ENCODE peak calls at places on chromosomes 3 and 15, in seven cellular contexts. H is T-helper 9 cell, N is vagina, A is ACHN, D is iPS-NIHi11, I is D721Med, R is activated T-helper 1 cell treated with Interleukin-2 at 50 U/mL for 16 hours. Q is an unnamed sample.

GRCh38 chr3:41117398-41117870 is 81.9 kb upstream of the CTNNB1 start:
- DNase-seq in H (peak; percentile 62), N (no peak), A (peak; percentile 80), D (peak; percentile 54), I (no peak), R (peak; percentile 79), Q (peak; percentile 100)

GRCh38 chr15:28021281-28022039 is 77.7 kb downstream of the OCA2 start:
- DNase-seq in H (no peak), N (no peak), A (peak; percentile 94), D (peak; percentile 88), I (no peak), R (no peak), Q (peak; percentile 55)

GRCh38 chr15:57003418-57003817 is 85.0 kb downstream of the TCF12 start:
- DNase-seq in H (no peak), N (no peak), A (peak; percentile 28), D (no peak), I (no peak), R (no peak), Q (no peak)

GRCh38 chr15:62455441-62455921 is 290.4 kb upstream of the C2CD4B start:
- DNase-seq in H (no peak), N (no peak), A (no peak), D (no peak), I (no peak), R (no peak), Q (no peak)

GRCh38 chr3:53250881-53251605 is 4.8 kb downstream of the TKT start:
- DNase-seq in H (no peak), N (no peak), A (no peak), D (no peak), I (no peak), R (no peak), Q (no peak)

GRCh38 chr15:85403745-85404144 is 23.3 kb downstream of the AKAP13 start:
- DNase-seq in H (no peak), N (no peak), A (no peak), D (no peak), I (no peak), R (no peak), Q (no peak)

GRCh38 chr15:70120954-70121655 is 23.4 kb upstream of the TLE3 start:
- DNase-seq in H (no peak), N (no peak), A (no peak), D (no peak), I (peak; percentile 55), R (no peak), Q (no peak)

GRCh38 chr3:154115332-154115731 is 5.9 kb upstream of the ARHGEF26 start:
- DNase-seq in H (no peak), N (no peak), A (no peak), D (no peak), I (no peak), R (no peak), Q (no peak)

GRCh38 chr3:23712656-23713559 is 92.8 kb upstream of the UBE2E1 start:
- DNase-seq in H (no peak), N (no peak), A (peak; percentile 55), D (peak; percentile 70), I (no peak), R (no peak), Q (peak; percentile 6)

GRCh38 chr15:60548101-60548500 is 69.2 kb upstream of the ICE2 start:
- DNase-seq in H (no peak), N (no peak), A (no peak), D (no peak), I (no peak), R (no peak), Q (no peak)

GRCh38 chr15:71079208-71080044 is 35.8 kb upstream of the THSD4 start:
- DNase-seq in H (no peak), N (no peak), A (no peak), D (no peak), I (no peak), R (no peak), Q (no peak)

GRCh38 chr3:135802171-135802570 is 163.4 kb upstream of the PPP2R3A start:
- DNase-seq in H (no peak), N (no peak), A (no peak), D (no peak), I (no peak), R (no peak), Q (no peak)

GRCh38 chr15:50907866-50908208 is 646 bp upstream of the AP4E1 start:
- DNase-seq in H (peak; percentile 36), N (no peak), A (peak; percentile 39), D (peak; percentile 60), I (no peak), R (peak; percentile 23), Q (peak; percentile 49)

GRCh38 chr15:61479601-61480000 is 250.5 kb upstream of the RORA start:
- DNase-seq in H (no peak), N (no peak), A (peak; percentile 24), D (no peak), I (no peak), R (no peak), Q (no peak)

GRCh38 chr3:46848271-46849097 is 14.8 kb downstream of the MYL3 start:
- DNase-seq in H (no peak), N (peak; percentile 84), A (peak; percentile 22), D (peak; percentile 82), I (no peak), R (no peak), Q (no peak)

GRCh38 chr3:141735789-141736465 is 2.2 kb upstream of the RNF7 start:
- DNase-seq in H (no peak), N (no peak), A (no peak), D (no peak), I (no peak), R (no peak), Q (no peak)

GRCh38 chr3:141553055-141553454 is 66.2 kb downstream of the RASA2 start:
- DNase-seq in H (no peak), N (no peak), A (no peak), D (no peak), I (no peak), R (no peak), Q (no peak)

GRCh38 chr15:62426387-62426956 is 261.4 kb upstream of the C2CD4B start:
- DNase-seq in H (no peak), N (no peak), A (no peak), D (no peak), I (no peak), R (no peak), Q (no peak)

GRCh38 chr15:38145671-38146111 is 106.9 kb upstream of the SPRED1 start:
- DNase-seq in H (no peak), N (no peak), A (no peak), D (no peak), I (no peak), R (no peak), Q (no peak)

GRCh38 chr3:196969001-196969659 is 497 bp upstream of the PIGZ start:
- DNase-seq in H (peak; percentile 13), N (no peak), A (peak; percentile 32), D (peak; percentile 65), I (no peak), R (no peak), Q (peak; percentile 47)

GRCh38 chr15:58870451-58870850 is 63.0 kb downstream of the SLTM start:
- DNase-seq in H (no peak), N (no peak), A (no peak), D (no peak), I (no peak), R (no peak), Q (no peak)

GRCh38 chr3:112770026-112770626 is 76.5 kb downstream of the CD200R1L start:
- DNase-seq in H (no peak), N (no peak), A (peak; percentile 9), D (no peak), I (no peak), R (no peak), Q (peak; percentile 56)

GRCh38 chr3:32399030-32399620 is 7.5 kb downstream of the CMTM7 start:
- DNase-seq in H (peak; percentile 17), N (no peak), A (peak; percentile 65), D (peak; percentile 34), I (no peak), R (no peak), Q (peak; percentile 37)

GRCh38 chr15:81312790-81313543 is 11.0 kb downstream of the STARD5 start:
- DNase-seq in H (no peak), N (no peak), A (peak; percentile 98), D (peak; percentile 51), I (no peak), R (no peak), Q (no peak)

GRCh38 chr3:6125520-6125919 is 735.4 kb upstream of the GRM7 start:
- DNase-seq in H (no peak), N (no peak), A (no peak), D (peak; percentile 59), I (no peak), R (no peak), Q (no peak)

GRCh38 chr15:60758961-60759729 is 280.2 kb upstream of the ICE2 start:
- DNase-seq in H (no peak), N (no peak), A (no peak), D (no peak), I (no peak), R (no peak), Q (no peak)